ENCODE peak calls at places on chromosomes 11 and 22, in nine cellular contexts. B is right atrium auricular region, N is mammary epithelial cell, I is fibroblast of mammary gland, X is colonic mucosa, E is endodermal cell, C is psoas muscle, K is astrocyte, S is fibroblast of pulmonary artery. G is an unnamed sample.

GRCh38 chr11:93986716-93987115 is 34.4 kb upstream of the HEPHL1 start:
- DNase-seq in B (no peak), N (peak), I (peak), X (no peak), E (no peak), C (no peak), K (peak), S (peak), G (peak)

GRCh38 chr11:48012051-48012391 is 31.7 kb downstream of the PTPRJ start:
- DNase-seq in B (no peak), N (no peak), I (no peak), X (no peak), E (no peak), C (no peak), K (no peak), S (no peak), G (no peak)

GRCh38 chr22:41939981-41940852 is 6.7 kb downstream of the CENPM start:
- DNase-seq in B (peak), N (no peak), I (no peak), X (peak), E (peak), C (no peak), K (no peak), S (no peak), G (no peak)

GRCh38 chr11:119764108-119764874 is 35.3 kb upstream of the NECTIN1 start:
- DNase-seq in B (no peak), N (peak), I (peak), X (no peak), E (peak), C (peak), K (peak), S (no peak), G (peak)

GRCh38 chr11:77375114-77375513 is 73.6 kb upstream of the GDPD4 start:
- DNase-seq in B (no peak), N (no peak), I (peak), X (no peak), E (no peak), C (no peak), K (peak), S (peak), G (no peak)

GRCh38 chr11:135008001-135008405 is 596.0 kb upstream of the B3GAT1 start:
- DNase-seq in B (no peak), N (no peak), I (no peak), X (no peak), E (no peak), C (no peak), K (no peak), S (no peak), G (no peak)

GRCh38 chr22:30290679-30291333 is 1.5 kb upstream of the CASTOR1 start:
- DNase-seq in B (peak), N (peak), I (peak), X (peak), E (peak), C (peak), K (peak), S (peak), G (peak)

GRCh38 chr11:19777032-19777341 is 64.3 kb downstream of the NAV2 start:
- DNase-seq in B (no peak), N (no peak), I (no peak), X (peak), E (peak), C (no peak), K (no peak), S (no peak), G (no peak)

GRCh38 chr11:77450227-77450626 is 23.7 kb downstream of the PAK1 start:
- DNase-seq in B (no peak), N (no peak), I (no peak), X (no peak), E (no peak), C (no peak), K (no peak), S (no peak), G (no peak)

GRCh38 chr11:68251770-68252169 is 20.0 kb downstream of the C11orf24 start:
- DNase-seq in B (no peak), N (no peak), I (no peak), X (no peak), E (no peak), C (no peak), K (no peak), S (no peak), G (no peak)

GRCh38 chr22:33823552-33823951 is 96.7 kb downstream of the LARGE1 start:
- DNase-seq in B (peak), N (no peak), I (no peak), X (no peak), E (no peak), C (peak), K (peak), S (peak), G (peak)

GRCh38 chr22:33821290-33821689 is 99.0 kb downstream of the LARGE1 start:
- DNase-seq in B (no peak), N (no peak), I (peak), X (no peak), E (no peak), C (no peak), K (no peak), S (peak), G (no peak)

GRCh38 chr22:33819743-33820142 is 100.5 kb downstream of the LARGE1 start:
- DNase-seq in B (no peak), N (no peak), I (no peak), X (no peak), E (no peak), C (no peak), K (no peak), S (no peak), G (no peak)
- TF ChIP-seq CTCF in B (no peak), N (no peak), I (no peak), X (no peak), E (peak), C (no peak), K (no peak), S (no peak), G (no peak)

GRCh38 chr22:36817429-36817783 is 571 bp upstream of the PVALB start:
- DNase-seq in B (no peak), N (no peak), I (no peak), X (no peak), E (peak), C (no peak), K (no peak), S (no peak), G (no peak)

GRCh38 chr22:36818010-36818642 is 1.3 kb upstream of the PVALB start:
- DNase-seq in B (no peak), N (peak), I (peak), X (no peak), E (no peak), C (no peak), K (no peak), S (no peak), G (no peak)

GRCh38 chr22:36815558-36816337 is 1.1 kb downstream of the PVALB start:
- DNase-seq in B (no peak), N (no peak), I (no peak), X (no peak), E (no peak), C (no peak), K (no peak), S (no peak), G (no peak)

GRCh38 chr22:36816338-36816634 is 549 bp downstream of the PVALB start:
- DNase-seq in B (no peak), N (no peak), I (no peak), X (no peak), E (peak), C (no peak), K (no peak), S (no peak), G (no peak)

GRCh38 chr22:36816635-36817428 is at the start of gene PVALB:
- DNase-seq in B (no peak), N (peak), I (peak), X (no peak), E (peak), C (peak), K (peak), S (peak), G (peak)
- H3K4me3 ChIP-seq in B (no peak), N (no peak), I (no peak), X (no peak), E (peak), C (peak), K (peak), S (no peak), G (no peak)

GRCh38 chr11:29448246-29448877 is 568.5 kb downstream of the KCNA4 start:
- DNase-seq in B (no peak), N (peak), I (peak), X (no peak), E (peak), C (no peak), K (no peak), S (peak), G (no peak)
- TF ChIP-seq CTCF in B (no peak), N (peak), I (peak), X (no peak), E (peak), C (no peak), K (peak), S (peak), G (peak)

DNA sequence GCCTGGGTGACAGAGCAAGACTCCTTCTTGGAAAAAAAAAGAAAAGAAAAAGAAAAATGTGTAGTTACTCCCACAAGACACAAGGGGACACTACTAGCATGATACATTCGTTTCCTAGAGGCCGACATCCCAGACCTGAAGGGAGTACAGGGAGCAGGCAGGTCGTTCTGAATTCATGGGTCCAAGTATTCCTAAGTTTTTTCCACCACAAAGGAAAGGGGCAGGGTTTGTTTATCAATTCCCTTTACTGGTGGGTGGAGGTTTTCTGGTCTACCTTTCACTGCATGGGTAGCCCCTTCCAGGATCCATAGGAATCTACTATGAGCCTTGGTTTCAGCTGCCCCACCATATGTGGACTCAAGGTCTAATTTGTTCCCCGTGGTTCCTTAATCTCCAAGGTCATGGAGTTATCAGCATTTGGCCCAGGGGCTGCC is 11.8 kb downstream of the TIGD3 start:
- DNase-seq in B (no peak), N (peak), I (peak), X (peak), E (peak), C (no peak), K (peak), S (peak), G (peak)
- H3K4me3 ChIP-seq in B (no peak), N (no peak), I (no peak), X (no peak), E (no peak), C (peak), K (no peak), S (no peak), G (no peak)

GRCh38 chr11:64150051-64150450 is 15.9 kb downstream of the MACROD1 start:
- DNase-seq in B (no peak), N (no peak), I (no peak), X (no peak), E (no peak), C (no peak), K (no peak), S (no peak), G (no peak)

GRCh38 chr11:64151337-64151736 is 14.6 kb downstream of the MACROD1 start:
- DNase-seq in B (no peak), N (no peak), I (no peak), X (no peak), E (no peak), C (no peak), K (no peak), S (no peak), G (no peak)

GRCh38 chr11:64150481-64151239 is 15.3 kb downstream of the MACROD1 start:
- DNase-seq in B (no peak), N (no peak), I (no peak), X (no peak), E (no peak), C (peak), K (no peak), S (no peak), G (no peak)

GRCh38 chr11:64148200-64148916 is 17.6 kb downstream of the MACROD1 start:
- DNase-seq in B (peak), N (peak), I (peak), X (peak), E (peak), C (peak), K (peak), S (peak), G (peak)

DNA sequence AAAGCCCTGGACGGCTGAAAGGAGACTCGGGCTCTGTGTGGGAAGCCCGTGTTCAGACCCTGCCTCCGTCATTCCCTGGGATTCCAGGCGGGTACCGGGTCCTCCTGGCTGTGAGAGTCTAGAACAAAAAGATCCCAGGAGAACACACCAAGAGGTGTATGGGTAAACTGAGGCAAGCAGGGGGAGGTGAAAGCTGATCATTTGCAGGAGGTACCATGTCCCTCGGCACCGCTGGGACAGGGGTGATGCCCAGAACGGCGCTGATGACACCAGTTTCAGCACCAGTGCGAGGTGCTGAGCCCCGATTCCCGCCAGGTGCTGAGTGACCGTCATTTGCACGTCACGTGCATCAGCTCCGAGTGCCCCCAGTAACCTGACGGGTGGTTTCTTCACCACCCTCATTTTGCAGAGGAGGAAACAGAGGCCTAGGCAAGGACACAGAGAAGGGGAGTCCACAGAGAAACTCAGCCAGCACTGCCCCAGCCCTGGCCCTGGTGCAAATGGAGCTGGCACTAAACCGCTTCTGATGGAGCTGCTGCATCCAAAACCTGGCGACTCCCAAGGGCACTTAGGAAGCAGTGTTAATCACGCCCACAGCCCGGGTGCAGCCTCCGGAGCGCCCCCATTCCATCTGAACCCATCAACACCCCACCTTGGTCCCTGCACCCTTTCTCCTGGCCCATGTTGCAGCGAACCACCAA is 16.8 kb downstream of the MACROD1 start:
- DNase-seq in B (no peak), N (no peak), I (no peak), X (no peak), E (no peak), C (no peak), K (no peak), S (no peak), G (no peak)
- TF ChIP-seq CTCF in B (no peak), N (no peak), I (no peak), X (peak), E (no peak), C (no peak), K (peak), S (no peak), G (no peak)

DNA sequence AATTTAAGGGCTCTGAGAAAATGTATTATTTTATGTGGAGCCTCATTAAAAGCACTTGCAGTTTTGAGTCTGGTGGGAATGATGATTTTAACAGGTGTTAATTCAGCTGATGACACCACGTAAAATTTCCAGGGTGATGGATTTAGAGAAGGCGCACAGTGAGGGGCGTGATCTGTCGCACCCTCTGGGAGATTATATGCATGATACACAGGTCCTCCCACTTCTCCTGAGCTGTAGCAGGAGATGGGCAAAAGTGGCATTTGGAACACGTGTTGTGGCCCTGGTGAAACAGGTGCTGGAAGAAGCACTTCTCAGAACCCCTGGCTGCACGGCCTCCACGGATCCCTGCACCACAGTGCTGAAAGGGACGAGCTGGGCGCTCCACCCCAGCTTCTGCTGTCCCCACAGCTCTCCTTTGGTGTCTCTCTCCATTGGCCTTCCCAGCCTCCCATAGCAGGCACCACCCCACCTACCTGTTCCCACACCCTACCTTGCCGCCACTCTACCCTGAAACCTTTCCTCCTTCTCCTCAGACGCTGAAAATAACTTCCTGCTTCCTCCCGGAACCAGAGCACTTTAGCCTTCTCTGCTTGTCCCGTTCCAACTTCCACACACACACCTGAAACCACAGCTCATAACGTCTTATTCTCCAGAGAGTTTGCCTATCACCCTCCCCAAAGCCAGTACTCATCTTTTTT is 6.9 kb upstream of the SORL1 start:
- DNase-seq in B (no peak), N (no peak), I (no peak), X (peak), E (no peak), C (no peak), K (no peak), S (no peak), G (no peak)
- H3K4me3 ChIP-seq in B (no peak), N (no peak), I (no peak), X (no peak), E (no peak), C (no peak), K (no peak), S (no peak), G (no peak)

DNA sequence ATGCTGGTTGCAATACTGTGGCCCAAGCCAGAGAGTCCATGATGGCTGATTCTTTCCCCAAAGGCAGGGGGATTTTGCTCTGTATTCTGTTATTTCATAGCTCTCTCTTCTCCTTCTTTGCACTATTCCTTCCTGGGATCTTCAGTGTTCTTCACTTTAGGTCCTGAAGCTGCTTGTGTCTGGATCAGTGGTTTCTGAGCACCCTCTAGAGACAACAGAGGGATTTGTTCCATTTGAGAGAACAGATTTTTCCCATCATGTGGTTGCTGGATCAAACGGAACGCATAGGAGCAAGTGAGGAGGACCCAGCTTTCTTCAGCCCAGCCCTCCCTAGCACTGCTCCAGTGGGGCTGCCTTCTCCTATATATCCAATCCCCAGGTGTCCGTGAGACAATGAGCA is 68.7 kb upstream of the SYN3 start:
- DNase-seq in B (no peak), N (peak), I (peak), X (no peak), E (peak), C (no peak), K (no peak), S (peak), G (no peak)
- TF ChIP-seq CTCF in B (no peak), N (peak), I (no peak), X (no peak), E (peak), C (no peak), K (no peak), S (no peak), G (no peak)

GRCh38 chr11:111909378-111909777 is 2.2 kb downstream of the CRYAB start:
- DNase-seq in B (no peak), N (no peak), I (no peak), X (no peak), E (no peak), C (no peak), K (no peak), S (no peak), G (peak)
- H3K4me3 ChIP-seq in B (peak), N (peak), I (no peak), X (no peak), E (no peak), C (peak), K (no peak), S (no peak), G (no peak)

DNA sequence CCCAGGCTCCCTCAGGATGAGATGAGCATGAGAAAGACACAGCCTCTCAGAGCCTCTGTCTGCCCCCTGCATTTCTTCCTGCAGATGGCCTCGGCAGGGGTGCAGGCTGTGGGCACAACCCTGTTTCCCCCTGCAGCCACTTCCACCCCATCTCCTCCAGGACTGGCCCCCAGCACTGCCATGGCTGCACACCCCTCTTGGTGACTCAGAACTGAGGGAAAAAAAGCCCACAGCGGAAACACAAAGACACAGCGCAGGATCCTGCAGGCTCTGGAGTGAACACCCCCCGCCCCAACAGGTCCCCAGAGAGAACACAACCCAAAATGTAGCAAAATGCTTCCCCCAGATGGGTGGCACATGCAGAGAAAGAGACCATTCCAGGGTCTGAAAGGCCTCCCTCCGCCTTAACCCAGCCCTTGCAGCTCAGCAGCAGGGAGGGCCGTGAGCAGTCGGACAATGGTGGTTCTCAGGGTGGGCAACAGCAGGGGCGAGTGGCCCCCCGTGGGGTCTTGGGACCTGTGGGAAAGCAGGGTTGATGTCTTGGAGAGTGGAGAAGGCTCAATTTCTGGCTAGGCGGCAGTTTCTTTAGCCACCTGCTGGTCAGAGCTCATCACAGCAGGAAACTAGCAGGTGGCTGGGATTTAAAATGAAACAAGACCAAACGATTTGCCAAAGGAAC is 8.0 kb downstream of the TUBGCP6 start:
- DNase-seq in B (no peak), N (no peak), I (peak), X (no peak), E (peak), C (no peak), K (no peak), S (peak), G (peak)
- TF ChIP-seq CTCF in B (no peak), N (peak), I (peak), X (peak), E (peak), C (peak), K (peak), S (peak), G (peak)

DNA sequence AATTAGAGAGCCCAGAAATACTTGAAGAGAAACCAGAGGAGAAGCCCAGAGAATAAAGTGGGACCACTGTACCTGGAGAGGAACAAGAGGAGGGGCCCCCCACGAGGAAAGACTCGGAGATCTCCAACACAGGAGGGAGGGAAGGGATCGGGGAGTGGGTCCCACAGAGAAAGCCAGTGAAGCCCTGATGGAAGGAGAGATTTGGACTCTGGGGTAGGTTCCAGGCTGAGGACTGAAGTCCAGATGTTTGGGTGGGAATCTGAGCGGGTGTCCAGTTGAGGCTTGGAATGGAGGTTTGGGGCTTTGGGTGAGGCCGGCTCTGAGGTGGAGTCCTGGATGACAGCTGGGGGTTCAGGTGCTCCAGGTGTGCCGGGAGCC is 32.7 kb downstream of the PDE2A start:
- DNase-seq in B (no peak), N (no peak), I (no peak), X (no peak), E (no peak), C (no peak), K (no peak), S (no peak), G (no peak)
- H3K4me3 ChIP-seq in B (peak), N (no peak), I (no peak), X (peak), E (no peak), C (peak), K (no peak), S (no peak), G (no peak)